ENCODE peak calls at places on chromosomes 2 and 18, in nine cellular contexts. E is Panc1, M is cardiac muscle cell, Y is esophagus squamous epithelium, Q is heart right ventricle, S is epithelial cell of esophagus, K is AG10803, H is mucosa of descending colon, P is astrocyte of the spinal cord. U is an unnamed sample.

GRCh38 chr2:241752689-241753276 is 18.4 kb downstream of the D2HGDH start:
- DNase-seq in P (no peak), E (no peak), H (no peak), Q (no peak), M (no peak), Y (no peak), S (no peak), K (no peak), U (no peak)

GRCh38 chr2:127695491-127696472 is 5.5 kb upstream of the SFT2D3 start:
- DNase-seq in S (peak), M (peak), Y (no peak), P (peak), Q (peak), H (peak), E (no peak), K (peak), U (peak)

GRCh38 chr2:213609570-213610170 is 325.4 kb downstream of the SPAG16 start:
- DNase-seq in M (no peak), P (no peak), H (no peak), S (no peak), Q (no peak), E (no peak), K (no peak), Y (no peak), U (no peak)

GRCh38 chr2:111045771-111046444 is 74.8 kb upstream of the BCL2L11 start:
- DNase-seq in M (no peak), P (no peak), Y (no peak), E (no peak), H (no peak), Q (no peak), S (no peak), K (no peak), U (no peak)

GRCh38 chr2:26000561-26001211 is 18.4 kb upstream of the KIF3C start:
- DNase-seq in Y (no peak), K (no peak), H (no peak), S (peak), P (no peak), E (no peak), Q (no peak), M (no peak), U (no peak)

GRCh38 chr18:76859474-76860339 is 37.4 kb downstream of the ZNF236 start:
- DNase-seq in E (no peak), Q (no peak), K (no peak), H (no peak), Y (no peak), S (no peak), P (no peak), M (no peak), U (no peak)

GRCh38 chr2:195318440-195319111 is 338.4 kb upstream of the SLC39A10 start:
- DNase-seq in H (peak), P (peak), S (peak), E (no peak), M (peak), Y (no peak), K (peak), Q (peak), U (peak)

GRCh38 chr2:70141754-70142589 is 48.8 kb downstream of the C2orf42 start:
- DNase-seq in Q (no peak), M (no peak), E (no peak), S (no peak), Y (peak), P (peak), K (peak), H (no peak), U (peak)

GRCh38 chr2:128026422-128027277 is 1.2 kb downstream of the SAP130 start:
- DNase-seq in E (no peak), S (no peak), Q (no peak), H (no peak), M (peak), K (peak), Y (peak), P (peak), U (peak)

GRCh38 chr2:208725280-208725679 is 318.7 kb downstream of the PTH2R start:
- DNase-seq in Y (no peak), M (no peak), K (no peak), H (no peak), S (no peak), E (no peak), Q (no peak), P (no peak), U (no peak)

GRCh38 chr2:208726242-208726641 is 319.6 kb downstream of the PTH2R start:
- DNase-seq in M (no peak), P (no peak), S (no peak), Q (no peak), H (no peak), Y (no peak), E (no peak), K (no peak), U (no peak)

GRCh38 chr2:208718828-208719227 is 312.2 kb downstream of the PTH2R start:
- DNase-seq in S (no peak), P (no peak), M (no peak), K (no peak), Y (no peak), H (peak), Q (no peak), E (no peak), U (no peak)

DNA sequence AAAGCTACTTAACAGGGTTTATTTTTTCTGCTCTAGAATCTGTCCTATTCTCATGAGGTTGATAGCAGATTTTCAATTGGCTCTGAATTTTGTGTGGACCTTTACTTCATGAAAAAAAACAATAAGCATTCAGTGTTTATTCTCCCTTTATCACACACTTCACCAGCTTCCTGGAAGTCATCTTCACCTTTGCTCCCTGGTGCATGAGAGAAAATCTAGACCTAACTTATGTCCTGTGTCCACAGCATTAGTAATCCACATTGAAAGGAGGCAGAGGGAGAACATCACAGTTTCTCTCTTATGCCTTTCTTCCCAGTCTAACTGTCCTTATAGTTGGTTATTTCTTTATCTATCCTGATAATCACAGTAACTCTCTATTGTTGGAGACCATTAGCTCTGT is 316.1 kb downstream of the PTH2R start:
- DNase-seq in Y (no peak), S (no peak), Q (no peak), K (no peak), H (peak), E (no peak), P (no peak), M (no peak), U (no peak)
- H3K4me3 ChIP-seq in Y (no peak), S (no peak), Q (no peak), K (no peak), H (no peak), E (no peak), P (no peak), M (no peak), U (no peak)

GRCh38 chr2:154173164-154173563 is 301.4 kb downstream of the GALNT13 start:
- DNase-seq in K (no peak), M (no peak), Q (no peak), E (no peak), Y (no peak), P (no peak), H (no peak), S (no peak), U (no peak)
- TF ChIP-seq CTCF in K (no peak), M (no peak), Q (no peak), E (no peak), Y (no peak), P (no peak), H (no peak), S (no peak), U (no peak)

DNA sequence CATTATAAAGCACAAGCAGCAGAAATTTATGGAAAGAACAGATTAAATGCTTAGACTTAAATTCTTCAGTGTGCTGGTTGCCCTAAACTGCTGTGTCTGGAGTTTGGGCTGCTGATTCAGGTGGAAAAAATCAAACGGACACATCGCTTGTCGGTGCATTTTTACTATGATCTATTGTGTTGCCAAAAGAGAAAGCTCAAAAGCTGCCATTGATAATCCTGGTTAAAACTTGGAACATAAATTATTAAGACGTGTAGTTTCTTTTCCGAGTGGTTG is 263.3 kb downstream of the ATAD2B start:
- DNase-seq in M (no peak), S (no peak), E (no peak), Q (no peak), H (no peak), P (no peak), K (no peak), Y (no peak), U (no peak)
- H3K4me3 ChIP-seq in M (no peak), S (peak), E (no peak), Q (no peak), H (no peak), P (no peak), K (peak), Y (no peak), U (peak)

DNA sequence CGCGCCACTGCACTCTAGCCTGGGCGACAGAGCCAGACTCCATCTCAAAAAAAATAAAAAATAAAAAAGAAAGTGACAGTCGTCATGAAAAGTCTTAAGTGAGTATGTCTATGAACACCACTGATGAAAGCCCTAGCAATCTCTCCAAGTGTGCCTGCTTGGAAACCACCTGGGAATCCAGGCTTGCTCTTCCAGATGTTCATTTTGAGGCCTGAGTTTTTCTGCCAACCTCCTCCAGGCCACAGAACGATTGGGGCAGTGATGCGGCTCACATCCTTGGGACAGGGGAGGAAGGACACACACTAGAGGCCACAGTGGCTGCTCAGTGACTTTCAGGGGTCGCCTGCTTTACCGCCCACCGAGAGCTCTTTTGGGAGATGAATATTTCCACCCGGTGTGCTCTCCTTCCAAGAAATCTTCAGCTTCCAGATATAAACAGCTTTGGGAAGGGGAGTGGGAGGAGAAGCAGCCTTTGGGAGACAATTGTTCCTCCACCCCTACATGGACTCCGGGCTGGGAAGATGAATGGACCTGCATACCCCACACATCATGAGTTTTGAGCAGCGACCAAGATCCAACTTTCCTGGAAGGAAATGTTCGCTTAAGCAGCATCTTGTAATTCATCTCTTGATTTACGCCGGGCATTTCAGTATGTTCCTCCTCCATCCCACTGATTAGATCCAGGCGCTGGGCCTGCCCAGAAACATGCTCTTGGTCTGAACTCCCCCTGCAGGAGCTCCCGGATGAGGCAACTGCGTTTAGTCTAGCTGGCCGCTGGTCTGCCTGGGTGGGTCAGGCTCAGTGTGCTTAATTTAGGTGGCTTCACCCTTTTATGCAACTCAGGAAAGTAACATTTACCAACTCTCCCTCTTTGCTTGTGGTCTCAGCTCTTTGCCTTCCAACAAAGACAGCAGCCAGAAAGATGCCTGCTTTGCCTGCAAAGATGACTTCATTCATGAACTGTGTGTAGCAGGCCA is 6.2 kb upstream of the ARMC9 start:
- DNase-seq in S (peak), P (peak), Q (peak), K (peak), M (peak), E (no peak), H (peak), Y (no peak), U (peak)
- TF ChIP-seq CTCF in S (peak), P (peak), Q (peak), K (peak), M (peak), E (no peak), H (no peak), Y (peak), U (peak)

DNA sequence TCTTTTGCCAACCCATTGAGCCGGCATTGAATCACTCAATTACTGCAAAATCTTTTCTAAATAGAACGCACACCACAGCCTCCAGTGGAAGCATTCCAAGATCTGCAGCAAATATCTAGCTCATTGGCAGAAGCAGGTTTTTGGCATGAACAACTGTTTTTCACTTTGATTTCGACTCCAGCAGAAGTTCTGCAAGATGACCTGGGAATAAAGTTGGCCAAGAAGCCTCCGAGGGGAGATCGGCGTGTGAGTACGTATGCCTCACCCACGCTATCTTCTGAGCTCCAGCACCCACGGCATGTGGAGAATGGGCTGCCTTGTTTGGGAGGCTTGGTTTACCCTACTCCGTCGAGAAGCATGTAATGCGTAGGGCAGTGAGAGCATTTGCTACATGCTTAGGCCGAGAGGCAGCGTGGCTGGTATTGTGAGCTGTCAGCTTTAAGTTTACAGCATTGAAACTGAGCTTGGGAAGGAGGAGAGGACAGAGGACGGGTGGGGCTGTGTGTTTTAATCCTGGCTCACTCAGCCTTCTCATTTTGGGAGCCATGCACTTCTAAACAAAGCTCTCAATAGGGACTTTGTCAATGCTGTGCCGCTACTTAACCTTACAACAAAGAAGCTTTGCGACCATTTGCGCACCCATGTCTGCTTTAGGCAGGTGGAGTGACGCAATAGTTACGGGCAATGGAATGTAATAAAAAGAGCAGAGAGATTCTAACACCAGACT is 10.5 kb downstream of the PCARE start:
- DNase-seq in K (peak), E (no peak), M (peak), Y (no peak), P (peak), H (no peak), S (peak), Q (no peak), U (peak)
- H3K4me3 ChIP-seq in K (peak), E (no peak), M (no peak), Y (no peak), P (no peak), H (no peak), S (no peak), Q (no peak), U (no peak)

U was measured in fibroblast of villous mesenchyme.